ENCODE peak calls at places on chromosome 22, in five cellular contexts. One of them, this sample, is unnamed. For H3K9me2, the result is how much of the 10 kb centered on the place peaks cover.

GRCh38 chr22:29625090-29625825 is 21.8 kb downstream of the NF2 start:
- DNase-seq in HCT116: no peak
- DNase-seq in SK-N-SH: peak
- DNase-seq in GM23248: peak
- DNase-seq in PC-3: peak
- DNase-seq in this sample: peak

GRCh38 chr22:45516163-45516562 is 13.5 kb downstream of the FBLN1 start:
- DNase-seq in HCT116: no peak
- DNase-seq in PC-3: no peak
- DNase-seq in SK-N-SH: peak
- DNase-seq in GM23248: no peak
- DNase-seq in this sample: no peak

GRCh38 chr22:24763872-24764485 is 10.5 kb downstream of the PIWIL3 start:
- DNase-seq in SK-N-SH: no peak
- DNase-seq in GM23248: no peak
- DNase-seq in PC-3: no peak
- DNase-seq in HCT116: no peak
- DNase-seq in this sample: no peak

GRCh38 chr22:44210721-44211120 is 30.0 kb downstream of the PARVG start:
- DNase-seq in SK-N-SH: no peak
- DNase-seq in HCT116: no peak
- DNase-seq in PC-3: no peak
- DNase-seq in GM23248: peak
- DNase-seq in this sample: no peak

GRCh38 chr22:29954203-29954855 is 71.4 kb downstream of the MTMR3 start:
- DNase-seq in PC-3: no peak
- DNase-seq in SK-N-SH: no peak
- DNase-seq in HCT116: no peak
- DNase-seq in GM23248: no peak
- DNase-seq in this sample: no peak

GRCh38 chr22:40009953-40010751 is 15.4 kb downstream of the FAM83F start:
- DNase-seq in HCT116: no peak
- DNase-seq in GM23248: no peak
- DNase-seq in PC-3: no peak
- DNase-seq in SK-N-SH: no peak
- DNase-seq in this sample: no peak

GRCh38 chr22:27775698-27776409 is 25.7 kb downstream of the MN1 start:
- DNase-seq in SK-N-SH: peak
- DNase-seq in HCT116: no peak
- DNase-seq in GM23248: no peak
- DNase-seq in PC-3: no peak
- DNase-seq in this sample: no peak

GRCh38 chr22:39361495-39361894 is 11.7 kb downstream of the SYNGR1 start:
- DNase-seq in SK-N-SH: no peak
- DNase-seq in PC-3: no peak
- DNase-seq in GM23248: no peak
- DNase-seq in HCT116: no peak
- DNase-seq in this sample: no peak

GRCh38 chr22:45083659-45084305 is 74.0 kb upstream of the PHF21B start:
- DNase-seq in GM23248: peak
- DNase-seq in PC-3: peak
- DNase-seq in HCT116: no peak
- DNase-seq in SK-N-SH: no peak
- DNase-seq in this sample: no peak

GRCh38 chr22:22754961-22755777 is 110.8 kb downstream of the GGTLC2 start:
- DNase-seq in PC-3: no peak
- DNase-seq in GM23248: no peak
- DNase-seq in HCT116: no peak
- DNase-seq in SK-N-SH: no peak
- DNase-seq in this sample: no peak

GRCh38 chr22:40031766-40032470 is 37.2 kb downstream of the FAM83F start:
- DNase-seq in PC-3: no peak
- DNase-seq in GM23248: peak
- DNase-seq in SK-N-SH: no peak
- DNase-seq in HCT116: no peak
- DNase-seq in this sample: no peak

GRCh38 chr22:24153959-24154358 is 27.3 kb upstream of the SUSD2 start:
- DNase-seq in HCT116: no peak
- DNase-seq in GM23248: no peak
- DNase-seq in PC-3: no peak
- DNase-seq in SK-N-SH: no peak
- DNase-seq in this sample: no peak

GRCh38 chr22:22750335-22751042 is 106.1 kb downstream of the GGTLC2 start:
- DNase-seq in HCT116: no peak
- DNase-seq in GM23248: no peak
- DNase-seq in SK-N-SH: no peak
- DNase-seq in PC-3: no peak
- DNase-seq in this sample: no peak

GRCh38 chr22:30843245-30843644 is 125.3 kb downstream of the MORC2 start:
- DNase-seq in PC-3: peak
- DNase-seq in SK-N-SH: no peak
- DNase-seq in HCT116: no peak
- DNase-seq in GM23248: no peak
- DNase-seq in this sample: no peak

GRCh38 chr22:32518848-32519247 is 44.2 kb downstream of the FBXO7 start:
- DNase-seq in PC-3: peak
- DNase-seq in SK-N-SH: no peak
- DNase-seq in GM23248: no peak
- DNase-seq in HCT116: peak
- DNase-seq in this sample: no peak

GRCh38 chr22:32076726-32077550 is 33.9 kb downstream of the SLC5A1 start:
- DNase-seq in GM23248: no peak
- DNase-seq in SK-N-SH: no peak
- DNase-seq in HCT116: no peak
- DNase-seq in PC-3: no peak
- DNase-seq in this sample: no peak

GRCh38 chr22:47586946-47587345 is 824.5 kb downstream of the TBC1D22A start:
- DNase-seq in SK-N-SH: no peak
- DNase-seq in PC-3: no peak
- DNase-seq in GM23248: no peak
- DNase-seq in HCT116: no peak
- DNase-seq in this sample: no peak

GRCh38 chr22:31569126-31569525 is 72.8 kb downstream of the SFI1 start:
- DNase-seq in PC-3: no peak
- DNase-seq in HCT116: no peak
- DNase-seq in GM23248: no peak
- DNase-seq in SK-N-SH: no peak
- DNase-seq in this sample: no peak

GRCh38 chr22:46858181-46858771 is 95.8 kb downstream of the TBC1D22A start:
- DNase-seq in GM23248: no peak
- DNase-seq in HCT116: no peak
- DNase-seq in SK-N-SH: no peak
- DNase-seq in PC-3: no peak
- DNase-seq in this sample: no peak

GRCh38 chr22:38305481-38306448 is 11.5 kb downstream of the CSNK1E start:
- DNase-seq in SK-N-SH: no peak
- DNase-seq in HCT116: no peak
- DNase-seq in PC-3: no peak
- DNase-seq in GM23248: peak
- DNase-seq in this sample: peak

GRCh38 chr22:47343611-47344010 is 581.2 kb downstream of the TBC1D22A start:
- DNase-seq in SK-N-SH: no peak
- DNase-seq in PC-3: no peak
- DNase-seq in GM23248: no peak
- DNase-seq in HCT116: no peak
- DNase-seq in this sample: no peak

GRCh38 chr22:31244044-31244942 is 32.2 kb downstream of the LIMK2 start:
- DNase-seq in SK-N-SH: peak
- DNase-seq in GM23248: peak
- DNase-seq in PC-3: peak
- DNase-seq in HCT116: peak
- DNase-seq in this sample: no peak

GRCh38 chr22:49092751-49093150 is 734.9 kb downstream of the BRD1 start:
- DNase-seq in HCT116: no peak
- DNase-seq in GM23248: no peak
- DNase-seq in PC-3: no peak
- DNase-seq in SK-N-SH: no peak
- DNase-seq in this sample: no peak

GRCh38 chr22:17460895-17461294 is 91.6 kb downstream of the CECR2 start:
- DNase-seq in GM23248: no peak
- DNase-seq in HCT116: no peak
- DNase-seq in PC-3: no peak
- DNase-seq in SK-N-SH: no peak
- DNase-seq in this sample: no peak

GRCh38 chr22:26968873-26969272 is 311.5 kb downstream of the MIAT start:
- DNase-seq in SK-N-SH: no peak
- DNase-seq in PC-3: peak
- DNase-seq in HCT116: no peak
- DNase-seq in GM23248: peak
- DNase-seq in this sample: no peak

GRCh38 chr22:28969401-28970168 is 86.2 kb downstream of the ZNRF3 start:
- DNase-seq in PC-3: no peak
- DNase-seq in SK-N-SH: no peak
- DNase-seq in GM23248: no peak
- DNase-seq in HCT116: no peak
- DNase-seq in this sample: no peak

GRCh38 chr22:47168441-47168840 is 406.0 kb downstream of the TBC1D22A start:
- DNase-seq in HCT116: no peak
- DNase-seq in PC-3: no peak
- DNase-seq in SK-N-SH: no peak
- DNase-seq in GM23248: no peak
- DNase-seq in this sample: no peak

GRCh38 chr22:26417406-26417805 is 11.7 kb upstream of the ASPHD2 start:
- DNase-seq in SK-N-SH: no peak
- DNase-seq in PC-3: peak
- DNase-seq in HCT116: no peak
- DNase-seq in GM23248: no peak
- DNase-seq in this sample: no peak

GRCh38 chr22:49010901-49011300 is 816.8 kb downstream of the BRD1 start:
- DNase-seq in HCT116: no peak
- DNase-seq in GM23248: no peak
- DNase-seq in SK-N-SH: peak
- DNase-seq in PC-3: no peak
- DNase-seq in this sample: no peak

GRCh38 chr22:35178446-35178845 is 78.8 kb upstream of the HMGXB4 start:
- DNase-seq in GM23248: no peak
- DNase-seq in HCT116: no peak
- DNase-seq in SK-N-SH: no peak
- DNase-seq in PC-3: no peak
- DNase-seq in this sample: no peak

GRCh38 chr22:39658367-39658766 is 87.8 kb downstream of the CACNA1I start:
- DNase-seq in SK-N-SH: no peak
- DNase-seq in GM23248: no peak
- DNase-seq in PC-3: no peak
- DNase-seq in HCT116: no peak
- DNase-seq in this sample: no peak

GRCh38 chr22:50423956-50424355 is 50.9 kb downstream of the SBF1 start:
- DNase-seq in SK-N-SH: no peak
- DNase-seq in PC-3: no peak
- DNase-seq in GM23248: no peak
- DNase-seq in HCT116: no peak
- DNase-seq in this sample: no peak

GRCh38 chr22:50422961-50423815 is 51.6 kb downstream of the SBF1 start:
- DNase-seq in PC-3: no peak
- DNase-seq in HCT116: no peak
- DNase-seq in GM23248: no peak
- DNase-seq in SK-N-SH: no peak
- DNase-seq in this sample: no peak

GRCh38 chr22:50422046-50422445 is 52.8 kb downstream of the SBF1 start:
- DNase-seq in GM23248: no peak
- DNase-seq in SK-N-SH: no peak
- DNase-seq in HCT116: no peak
- DNase-seq in PC-3: no peak
- DNase-seq in this sample: no peak

GRCh38 chr22:50420581-50420980 is 54.3 kb downstream of the SBF1 start:
- DNase-seq in SK-N-SH: no peak
- DNase-seq in PC-3: no peak
- DNase-seq in HCT116: no peak
- DNase-seq in GM23248: no peak
- DNase-seq in this sample: no peak

GRCh38 chr22:50425179-50425916 is 49.5 kb downstream of the SBF1 start:
- DNase-seq in HCT116: no peak
- DNase-seq in GM23248: no peak
- DNase-seq in SK-N-SH: no peak
- DNase-seq in PC-3: no peak
- DNase-seq in this sample: no peak
- H3K9ac ChIP-seq in HCT116: no peak
- H3K9ac ChIP-seq in GM23248: no peak
- H3K9ac ChIP-seq in SK-N-SH: no peak
- H3K9ac ChIP-seq in PC-3: no peak
- H3K9ac ChIP-seq in this sample: no peak

DNA sequence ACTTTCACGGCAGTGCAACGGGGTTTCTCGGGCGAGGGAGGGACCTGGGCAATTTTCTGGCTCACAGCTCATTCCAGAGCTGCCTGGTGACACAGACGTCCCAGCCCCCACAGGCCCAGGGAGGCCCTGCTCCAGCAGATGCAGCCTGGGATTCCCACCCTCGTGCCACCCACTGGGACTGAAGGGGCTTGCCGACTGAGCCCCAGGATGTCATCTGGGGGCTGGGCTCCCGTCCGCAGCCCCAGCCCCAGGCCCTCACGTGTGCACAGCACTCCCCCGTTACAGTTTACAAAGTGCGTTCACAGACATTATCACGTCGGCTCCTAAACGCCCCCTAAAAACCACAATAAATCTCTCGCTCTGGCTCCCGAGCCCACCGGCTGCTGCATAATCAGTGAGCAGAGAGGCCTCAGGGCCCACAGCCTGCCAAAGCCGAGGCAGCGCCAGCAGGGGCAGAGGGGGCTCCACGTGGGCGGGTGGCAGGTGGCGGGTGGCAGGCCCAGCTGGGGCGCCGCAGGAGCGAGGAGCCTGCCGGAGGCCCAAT is 76.9 kb upstream of the TCF20 start:
- DNase-seq in GM23248: no peak
- DNase-seq in PC-3: no peak
- DNase-seq in SK-N-SH: peak
- DNase-seq in HCT116: no peak
- DNase-seq in this sample: no peak
- H3K9me2 ChIP-seq in GM23248: under half
- H3K9me2 ChIP-seq in PC-3: under half
- H3K9me2 ChIP-seq in SK-N-SH: under half
- H3K9me2 ChIP-seq in HCT116: under half
- H3K9me2 ChIP-seq in this sample: under half

DNA sequence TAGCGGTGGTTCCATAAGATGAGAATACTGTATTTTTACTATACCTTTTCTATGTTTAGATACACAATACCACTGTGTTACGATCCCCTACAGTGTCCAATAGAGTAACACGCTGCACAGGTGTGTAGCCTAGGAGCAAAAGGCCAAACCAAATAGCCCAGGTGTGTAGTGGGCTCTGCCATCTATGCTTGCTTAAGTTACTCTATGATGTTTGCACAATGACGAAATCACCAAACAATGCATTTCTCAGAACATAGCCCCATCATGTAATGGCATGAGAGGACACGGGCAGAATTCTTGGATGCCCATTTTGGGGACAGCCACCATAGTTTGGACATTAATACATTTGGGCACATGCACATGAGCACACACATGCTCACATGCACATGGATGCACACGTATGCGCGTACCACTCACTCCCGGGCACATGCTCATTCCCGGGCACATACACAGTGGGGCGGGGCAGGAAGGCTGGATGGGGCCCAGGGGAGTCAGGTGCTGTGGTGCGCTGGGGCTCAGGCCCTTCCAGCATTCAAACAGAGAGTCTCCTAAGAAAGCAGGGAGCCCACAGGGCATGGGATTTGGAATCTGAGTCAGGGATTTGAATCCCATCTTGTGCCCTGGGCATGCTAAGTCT is 51.1 kb downstream of the RTN4R start:
- DNase-seq in GM23248: no peak
- DNase-seq in HCT116: no peak
- DNase-seq in PC-3: peak
- DNase-seq in SK-N-SH: no peak
- DNase-seq in this sample: no peak
- H2AFZ ChIP-seq in GM23248: no peak
- H2AFZ ChIP-seq in HCT116: no peak
- H2AFZ ChIP-seq in PC-3: no peak
- H2AFZ ChIP-seq in SK-N-SH: no peak
- H2AFZ ChIP-seq in this sample: no peak

GRCh38 chr22:36464715-36465231 is 16.7 kb downstream of the TXN2 start:
- DNase-seq in SK-N-SH: no peak
- DNase-seq in GM23248: no peak
- DNase-seq in PC-3: no peak
- DNase-seq in HCT116: no peak
- DNase-seq in this sample: no peak
- H3K9ac ChIP-seq in SK-N-SH: no peak
- H3K9ac ChIP-seq in GM23248: no peak
- H3K9ac ChIP-seq in PC-3: peak
- H3K9ac ChIP-seq in HCT116: peak
- H3K9ac ChIP-seq in this sample: no peak

This sample was measured in MM.1S.